ENCODE peak calls at places on chromosomes 2 and 18, in four cellular contexts. L is GM12878, Q is SK-N-SH, X is K562. C is an unnamed sample.

GRCh38 chr2:219864154-219864553 is 236.7 kb downstream of the SLC4A3 start:
- DNase-seq in X (no peak), Q (no peak), L (no peak), C (no peak)

GRCh38 chr2:57278451-57278850 is 768.2 kb upstream of the VRK2 start:
- DNase-seq in Q (no peak), L (no peak), X (no peak), C (no peak)

GRCh38 chr2:71609958-71610357 is 156.6 kb downstream of the DYSF start:
- DNase-seq in X (no peak), Q (peak), L (no peak), C (no peak)

GRCh38 chr2:30569991-30570390 is 122.9 kb downstream of the LCLAT1 start:
- DNase-seq in L (no peak), X (no peak), Q (no peak), C (no peak)

GRCh38 chr2:99660616-99661416 is 171.0 kb upstream of the REV1 start:
- DNase-seq in L (no peak), X (no peak), Q (no peak), C (no peak)

GRCh38 chr2:219541611-219542180 is 1.9 kb downstream of the CHPF start:
- DNase-seq in X (peak), L (peak), Q (peak), C (peak)

GRCh38 chr2:240437181-240437860 is 1.9 kb downstream of the GPC1 start:
- DNase-seq in L (no peak), Q (no peak), X (no peak), C (no peak)

GRCh38 chr2:130337735-130338325 is 4.9 kb upstream of the IMP4 start:
- DNase-seq in X (peak), L (no peak), Q (no peak), C (no peak)

GRCh38 chr2:75221872-75222271 is 22.6 kb upstream of the TACR1 start:
- DNase-seq in Q (no peak), X (no peak), L (no peak), C (no peak)

GRCh38 chr2:224638338-224638823 is 53.2 kb upstream of the CUL3 start:
- DNase-seq in X (no peak), L (peak), Q (no peak), C (no peak)

GRCh38 chr2:191318729-191319078 is 73.5 kb downstream of the MYO1B start:
- DNase-seq in Q (no peak), L (no peak), X (no peak), C (peak)

GRCh38 chr2:169933124-169933711 is 106.0 kb downstream of the UBR3 start:
- DNase-seq in X (peak), Q (peak), L (no peak), C (no peak)

GRCh38 chr2:69915050-69915945 is at the start of gene MXD1:
- DNase-seq in X (peak), L (no peak), Q (peak), C (peak)

GRCh38 chr2:233834378-233834777 is 20.0 kb downstream of the HJURP start:
- DNase-seq in X (no peak), L (no peak), Q (no peak), C (no peak)

GRCh38 chr18:71249791-71250190 is 960.9 kb downstream of the SOCS6 start:
- DNase-seq in X (no peak), Q (no peak), L (no peak), C (no peak)

GRCh38 chr2:126774290-126774689 is 118.3 kb downstream of the GYPC start:
- DNase-seq in X (no peak), L (no peak), Q (no peak), C (no peak)

GRCh38 chr18:78813156-78813555 is 166.5 kb upstream of the SALL3 start:
- DNase-seq in Q (no peak), L (no peak), X (no peak), C (no peak)

GRCh38 chr2:200728630-200729029 is 83.1 kb upstream of the BZW1 start:
- DNase-seq in Q (no peak), L (no peak), X (no peak), C (no peak)

DNA sequence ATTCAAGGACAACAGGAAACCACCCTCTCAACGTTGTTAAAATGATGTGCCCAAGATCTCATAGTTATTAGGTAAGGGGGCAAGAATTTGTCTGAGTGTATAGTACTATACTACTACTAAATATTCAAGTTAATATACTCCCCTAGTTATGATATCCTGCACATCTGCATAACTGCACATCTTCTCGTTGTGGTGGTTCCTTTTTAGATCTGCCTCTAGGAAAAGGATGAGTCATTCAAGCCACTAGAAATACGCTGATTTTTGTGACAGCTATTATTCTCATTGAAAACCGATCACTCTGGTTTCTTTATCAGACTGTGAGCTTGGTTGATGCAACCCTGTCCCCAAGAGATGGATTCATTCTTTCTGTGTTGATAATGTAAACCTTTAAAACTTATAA is 1067.0 kb upstream of the FANCL start:
- DNase-seq in Q (no peak), X (no peak), L (no peak), C (no peak)
- TF ChIP-seq USF1 in Q (no peak), X (no peak), L (no peak), C (no peak)

GRCh38 chr2:214630402-214631035 is 179.0 kb downstream of the BARD1 start:
- DNase-seq in X (no peak), L (no peak), Q (no peak), C (no peak)
- TF ChIP-seq USF1 in X (no peak), L (no peak), Q (no peak), C (no peak)

GRCh38 chr2:10258326-10258725 is 44.4 kb upstream of the HPCAL1 start:
- DNase-seq in Q (no peak), L (no peak), X (no peak), C (peak)
- TF ChIP-seq USF1 in Q (no peak), L (no peak), X (no peak), C (no peak)

DNA sequence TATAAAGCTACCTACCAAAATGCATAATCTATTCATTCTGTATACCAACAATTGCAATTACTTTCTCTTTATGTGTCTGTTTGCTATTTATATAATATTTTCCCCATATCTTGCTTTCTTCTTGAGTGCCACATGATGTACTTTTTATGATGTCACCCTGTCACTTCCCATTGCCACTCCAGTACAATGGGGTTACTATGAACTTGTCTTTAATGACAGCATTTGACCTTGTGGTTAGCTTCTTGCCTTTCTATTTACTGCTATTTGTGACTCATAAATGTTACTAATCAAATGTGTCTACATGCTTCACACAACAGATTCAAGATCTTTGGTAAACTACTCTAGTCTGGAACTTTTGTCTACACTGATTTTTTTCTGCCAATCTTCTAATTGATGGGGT is 486.3 kb downstream of the NR4A2 start:
- DNase-seq in Q (no peak), L (no peak), X (no peak), C (no peak)
- TF ChIP-seq USF1 in Q (no peak), L (no peak), X (no peak), C (no peak)

C was measured in WTC11.